ENCODE peak calls at places on chromosome 9, in seven cellular contexts. A is H9, T is mesenchymal stem cell, L is H1, Y is mesendoderm, G is IMR-90, B is trophoblast cell. E is an unnamed sample.

GRCh38 chr9:112380102-112380581 is at the start of gene HSDL2:
- DNase-seq in T (peak; percentile 78), L (no peak), A (no peak), Y (no peak), B (peak; percentile 77), G (peak; percentile 28), E (no peak)

GRCh38 chr9:125649315-125649714 is 57.7 kb downstream of the MAPKAP1 start:
- DNase-seq in Y (peak; percentile 67), L (no peak), T (peak; percentile 93), G (peak; percentile 86), B (peak; percentile 42), A (no peak), E (no peak)

GRCh38 chr9:121057821-121058220 is 7.7 kb upstream of the C5 start:
- DNase-seq in A (no peak), G (no peak), B (no peak), Y (peak; percentile 42), L (no peak), T (no peak), E (no peak)

GRCh38 chr9:26159575-26160392 is 481.5 kb upstream of the TUSC1 start:
- DNase-seq in G (peak; percentile 47), T (peak; percentile 82), Y (no peak), B (no peak), A (no peak), L (no peak), E (no peak)

GRCh38 chr9:133347515-133347984 is 381 bp downstream of the MED22 start:
- DNase-seq in G (no peak), T (peak; percentile 51), L (no peak), B (peak; percentile 51), A (no peak), Y (peak; percentile 50), E (peak; percentile 42)

GRCh38 chr9:18474778-18475177 is 825 bp downstream of the ADAMTSL1 start:
- DNase-seq in A (no peak), G (peak; percentile 72), L (no peak), Y (no peak), B (no peak), T (no peak), E (no peak)

GRCh38 chr9:81601639-81602623 is 87.4 kb downstream of the TLE1 start:
- DNase-seq in G (peak; percentile 72), Y (peak; percentile 31), L (no peak), T (peak; percentile 56), B (no peak), A (no peak), E (no peak)

GRCh38 chr9:98989036-98990000 is 45.6 kb downstream of the COL15A1 start:
- DNase-seq in L (no peak), T (peak; percentile 100), G (peak; percentile 100), Y (peak; percentile 57), A (peak; percentile 30), B (peak; percentile 46), E (no peak)

GRCh38 chr9:133609311-133610098 is at the start of gene FAM163B:
- DNase-seq in G (peak; percentile 22), Y (peak; percentile 67), T (peak; percentile 58), A (peak; percentile 72), B (peak; percentile 24), L (no peak), E (peak; percentile 81)

GRCh38 chr9:107874591-107875374 is 385.2 kb upstream of the KLF4 start:
- DNase-seq in L (no peak), Y (no peak), T (no peak), B (peak; percentile 91), G (no peak), A (no peak), E (no peak)

GRCh38 chr9:84858373-84858772 is 188.8 kb downstream of the NTRK2 start:
- DNase-seq in G (no peak), L (no peak), Y (no peak), B (no peak), A (no peak), T (no peak), E (no peak)

GRCh38 chr9:105318729-105319513 is 74.5 kb downstream of the SLC44A1 start:
- DNase-seq in L (no peak), G (no peak), Y (no peak), T (no peak), A (no peak), B (no peak), E (no peak)

GRCh38 chr9:114012126-114012525 is 66.0 kb downstream of the AMBP start:
- DNase-seq in T (no peak), G (no peak), B (peak; percentile 83), L (no peak), Y (no peak), A (no peak), E (no peak)

GRCh38 chr9:126158591-126159519 is 167.8 kb upstream of the MVB12B start:
- DNase-seq in G (no peak), B (no peak), T (no peak), A (peak; percentile 20), Y (no peak), L (no peak), E (no peak)

GRCh38 chr9:129254566-129255287 is 76.7 kb upstream of the IER5L start:
- DNase-seq in Y (no peak), T (no peak), L (no peak), G (no peak), A (no peak), B (no peak), E (no peak)

GRCh38 chr9:133184971-133185370 is 21.3 kb upstream of the GBGT1 start:
- DNase-seq in B (peak; percentile 79), T (peak; percentile 82), L (no peak), Y (peak; percentile 74), G (peak; percentile 62), A (no peak), E (no peak)

GRCh38 chr9:70406446-70406862 is 8.0 kb downstream of the KLF9 start:
- DNase-seq in A (no peak), G (peak; percentile 62), B (peak; percentile 26), L (no peak), Y (peak; percentile 41), T (peak; percentile 82), E (no peak)

GRCh38 chr9:36325081-36325828 is 67.0 kb upstream of the GNE start:
- DNase-seq in G (no peak), L (no peak), A (no peak), B (peak; percentile 88), Y (no peak), T (no peak), E (no peak)

GRCh38 chr9:114737118-114737517 is 55.1 kb upstream of the TEX48 start:
- DNase-seq in A (no peak), G (no peak), L (no peak), B (no peak), Y (no peak), T (no peak), E (no peak)

GRCh38 chr9:93365427-93366118 is 85.9 kb upstream of the FAM120A start:
- DNase-seq in L (peak; percentile 61), A (peak; percentile 83), B (no peak), T (no peak), G (no peak), Y (no peak), E (no peak)

GRCh38 chr9:129006328-129007034 is 21.6 kb downstream of the SH3GLB2 start:
- DNase-seq in A (peak; percentile 81), L (peak; percentile 64), T (peak; percentile 75), G (peak; percentile 65), Y (peak; percentile 86), B (peak; percentile 82), E (peak; percentile 52)

DNA sequence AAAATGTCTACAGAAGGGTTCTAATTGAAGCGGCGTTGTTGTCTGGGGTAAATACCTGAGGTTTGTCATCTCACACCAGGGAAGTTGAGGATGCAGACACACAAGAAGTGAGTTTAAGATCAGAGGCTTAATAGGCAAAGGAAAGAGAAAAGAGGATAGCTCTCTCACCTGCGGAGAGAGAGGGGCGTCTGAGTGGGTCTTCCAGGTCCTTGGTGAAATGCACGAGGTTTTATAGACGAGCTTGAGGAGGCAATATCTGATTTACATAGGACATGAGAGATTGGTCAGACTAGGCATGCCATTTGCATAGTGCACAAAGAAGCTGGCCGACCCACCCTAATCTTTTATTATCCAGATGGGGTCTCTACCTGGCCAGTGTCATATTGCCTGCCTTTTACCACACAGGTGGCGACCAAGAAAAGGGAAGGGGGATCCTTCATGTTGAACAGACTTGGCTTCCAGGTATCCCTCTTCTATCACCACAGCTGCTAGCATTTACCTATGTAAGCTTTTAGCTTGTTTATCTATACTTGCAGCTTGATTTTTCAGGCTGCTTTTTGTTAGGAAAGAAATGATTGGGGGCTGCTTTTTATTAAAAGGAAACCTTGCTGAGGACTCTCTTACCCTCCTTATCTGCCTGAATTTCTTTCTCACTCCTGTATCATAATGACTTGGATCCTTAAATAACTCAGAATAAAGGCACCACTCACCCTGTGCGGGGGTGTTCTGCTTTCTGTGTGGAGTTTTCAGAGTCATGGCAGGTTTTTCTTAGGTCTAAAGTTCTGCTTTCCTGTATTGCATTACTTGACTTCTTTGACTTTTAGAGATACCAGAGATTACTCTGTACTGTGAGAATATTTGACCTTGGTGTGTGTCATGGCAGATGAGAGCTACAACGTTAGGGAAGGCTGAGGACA is 9.4 kb upstream of the GLT6D1 start:
- DNase-seq in Y (no peak), G (no peak), L (no peak), T (no peak), A (peak; percentile 87), B (no peak), E (no peak)
- H2AK5ac ChIP-seq in Y (no peak overlapping the region), G (no peak overlapping the region), L (no peak overlapping the region), T (no peak overlapping the region), A (no peak overlapping the region), B (no peak overlapping the region), E (no peak overlapping the region)

GRCh38 chr9:7165350-7165937 is 407.7 kb downstream of the KDM4C start:
- DNase-seq in Y (no peak), B (peak; percentile 27), G (no peak), T (no peak), L (no peak), A (no peak), E (no peak)
- H3K4me2 ChIP-seq in Y (no peak overlapping the region), B (no peak overlapping the region), G (no peak overlapping the region), T (no peak overlapping the region), L (no peak overlapping the region), A (no peak overlapping the region), E (no peak overlapping the region)

DNA sequence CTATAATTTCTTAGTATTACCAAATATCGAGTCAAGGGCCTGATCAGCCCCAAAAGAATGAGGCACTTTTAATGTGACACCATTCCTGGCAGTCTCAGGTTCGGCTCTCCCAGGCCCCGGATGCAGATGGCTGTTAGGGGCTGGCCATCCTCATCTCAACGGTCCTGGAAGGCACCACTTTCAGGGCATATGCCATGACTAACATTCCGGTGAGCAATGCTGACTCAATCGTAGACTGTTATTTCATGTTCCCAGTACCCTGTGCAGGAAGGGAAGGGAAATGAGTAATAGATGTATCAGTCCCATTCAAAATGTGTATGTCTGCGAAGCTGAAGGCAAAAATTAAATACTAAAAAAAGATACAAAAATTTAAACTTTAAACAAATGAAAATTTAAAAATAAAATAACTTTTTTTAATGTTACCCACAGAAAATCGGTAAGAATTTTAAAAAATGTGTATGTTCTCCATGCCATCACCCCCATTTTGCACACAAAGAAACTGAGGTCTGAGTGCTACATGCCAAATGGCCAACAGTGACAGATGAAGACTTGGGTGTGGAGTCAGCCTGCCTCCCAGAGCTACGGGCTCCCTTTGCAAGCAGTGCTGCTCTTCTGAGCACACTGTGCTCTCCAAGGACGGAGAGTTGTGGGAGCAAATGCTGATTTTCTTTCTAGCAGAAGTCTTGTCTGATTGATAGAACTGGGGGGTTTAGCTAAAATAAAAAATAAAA is 79.0 kb downstream of the GLDC start:
- DNase-seq in G (peak; percentile 99), L (peak; percentile 2), A (no peak), Y (peak; percentile 55), T (peak; percentile 98), B (peak; percentile 37), E (no peak)
- H2AK5ac ChIP-seq in G (peak overlapping the region; percentile 92), L (no peak overlapping the region), A (no peak overlapping the region), Y (no peak overlapping the region), T (no peak overlapping the region), B (no peak overlapping the region), E (no peak overlapping the region)

DNA sequence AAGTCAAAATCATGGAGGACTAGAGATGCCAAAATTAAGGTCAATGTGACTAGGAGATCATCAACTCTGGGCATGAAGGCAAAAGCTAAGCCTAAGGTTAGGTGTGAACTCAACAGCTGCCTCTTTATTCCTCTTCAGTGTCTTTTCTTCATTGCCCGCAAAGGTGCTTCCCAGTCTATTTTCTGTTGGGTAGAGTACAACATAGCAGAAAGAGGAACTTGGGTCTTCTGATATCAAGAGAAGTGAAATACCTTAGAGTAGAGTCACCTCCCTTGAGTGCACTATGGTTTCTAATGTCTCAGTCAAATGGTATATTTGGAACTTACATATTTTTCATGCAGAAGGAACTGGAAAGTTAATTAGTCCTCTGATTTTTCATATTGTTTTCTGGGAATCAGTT is 122.5 kb upstream of the GRIN3A start:
- DNase-seq in B (no peak), A (no peak), G (no peak), L (no peak), T (no peak), Y (no peak), E (no peak)
- H3K4me2 ChIP-seq in B (no peak overlapping the region), A (no peak overlapping the region), G (no peak overlapping the region), L (no peak overlapping the region), T (no peak overlapping the region), Y (no peak overlapping the region), E (no peak overlapping the region)

E was measured in neuronal stem cell.